ENCODE peak calls at places on chromosomes 3 and 15, in five cellular contexts. F, W, E, N and S are unnamed samples.

GRCh38 chr15:49215768-49216739 is 46.0 kb downstream of the GALK2 start:
- DNase-seq in F (no peak), W (no peak), E (no peak), N (no peak), S (no peak)

GRCh38 chr3:120418866-120419490 is 31.8 kb downstream of the FSTL1 start:
- DNase-seq in F (no peak), W (no peak), E (no peak), N (no peak), S (no peak)

GRCh38 chr3:136818191-136818850 is 605 bp upstream of the SLC35G2 start:
- DNase-seq in F (peak; percentile 14), W (no peak), E (no peak), N (peak; percentile 35), S (peak; percentile 58)

GRCh38 chr3:13515786-13516783 is 32.8 kb upstream of the FBLN2 start:
- DNase-seq in F (no peak), W (no peak), E (no peak), N (peak; percentile 64), S (no peak)

GRCh38 chr3:40043444-40043755 is 234.0 kb downstream of the MYRIP start:
- DNase-seq in F (no peak), W (no peak), E (no peak), N (no peak), S (no peak)

GRCh38 chr3:98877132-98877531 is 24.4 kb downstream of the DCBLD2 start:
- DNase-seq in F (no peak), W (no peak), E (no peak), N (no peak), S (no peak)

GRCh38 chr15:66069751-66070150 is 183.8 kb downstream of the MEGF11 start:
- DNase-seq in F (no peak), W (no peak), E (no peak), N (no peak), S (no peak)

GRCh38 chr15:80310776-80311175 is 58.8 kb upstream of the CTXND1 start:
- DNase-seq in F (no peak), W (no peak), E (no peak), N (no peak), S (no peak)

GRCh38 chr3:191915717-191916116 is 454.8 kb downstream of the PYDC2 start:
- DNase-seq in F (no peak), W (no peak), E (no peak), N (no peak), S (no peak)

GRCh38 chr15:69666441-69666882 is 213.8 kb downstream of the RPLP1 start:
- DNase-seq in F (no peak), W (peak; percentile 92), E (no peak), N (no peak), S (no peak)

GRCh38 chr3:69774029-69774428 is 34.8 kb downstream of the MITF start:
- DNase-seq in F (no peak), W (no peak), E (no peak), N (peak; percentile 65), S (peak; percentile 62)

GRCh38 chr3:72246685-72247084 is 461.7 kb upstream of the PROK2 start:
- DNase-seq in F (no peak), W (no peak), E (no peak), N (no peak), S (no peak)

GRCh38 chr3:29720660-29721059 is 439.8 kb downstream of the RBMS3 start:
- DNase-seq in F (no peak), W (no peak), E (no peak), N (no peak), S (no peak)

GRCh38 chr3:150255416-150255815 is 152.7 kb upstream of the TSC22D2 start:
- DNase-seq in F (no peak), W (no peak), E (no peak), N (peak; percentile 49), S (no peak)